ENCODE peak calls at places on chromosomes 1 and 21, in ten cellular contexts. D, M, O, R, S, I, N, Q, H and Z are unnamed samples. For H3K9me3, the result is how much of the 10 kb centered on the place peaks cover.

GRCh38 chr1:30610917-30611316 is 112.5 kb downstream of the MATN1 start:
- DNase-seq in O (no peak), H (no peak), I (no peak), S (no peak), R (no peak), N (no peak), Q (no peak), M (no peak), D (no peak), Z (no peak)

GRCh38 chr21:33025106-33025470 is 647 bp upstream of the OLIG2 start:
- DNase-seq in Q (no peak), H (no peak), N (no peak), M (no peak), R (no peak), I (no peak), S (no peak), O (no peak), D (no peak), Z (peak)

GRCh38 chr1:38773483-38773882 is 86.1 kb downstream of the RRAGC start:
- DNase-seq in I (no peak), M (no peak), O (no peak), D (no peak), S (no peak), R (no peak), N (no peak), H (no peak), Q (no peak), Z (no peak)

GRCh38 chr1:19209439-19209989 is 552 bp downstream of the UBR4 start:
- DNase-seq in M (peak), R (peak), S (no peak), I (peak), N (peak), H (peak), Q (peak), D (peak), O (no peak), Z (no peak)

GRCh38 chr21:42437786-42438185 is 34.1 kb downstream of the UBASH3A start:
- DNase-seq in Q (peak), N (no peak), I (peak), D (no peak), M (no peak), R (no peak), S (no peak), H (no peak), O (no peak), Z (no peak)

GRCh38 chr1:204837440-204838084 is 33.1 kb upstream of the NFASC start:
- DNase-seq in H (peak), O (no peak), R (peak), S (peak), M (no peak), I (no peak), Q (peak), N (no peak), D (peak), Z (no peak)

GRCh38 chr1:116133696-116134095 is 22.5 kb downstream of the MAB21L3 start:
- DNase-seq in D (no peak), H (no peak), R (no peak), M (no peak), N (no peak), Q (no peak), S (no peak), O (no peak), I (no peak), Z (no peak)

GRCh38 chr1:209375681-209376360 is 207.7 kb upstream of the CAMK1G start:
- DNase-seq in H (no peak), O (no peak), R (no peak), S (no peak), Q (peak), N (no peak), I (no peak), M (no peak), D (peak), Z (no peak)

DNA sequence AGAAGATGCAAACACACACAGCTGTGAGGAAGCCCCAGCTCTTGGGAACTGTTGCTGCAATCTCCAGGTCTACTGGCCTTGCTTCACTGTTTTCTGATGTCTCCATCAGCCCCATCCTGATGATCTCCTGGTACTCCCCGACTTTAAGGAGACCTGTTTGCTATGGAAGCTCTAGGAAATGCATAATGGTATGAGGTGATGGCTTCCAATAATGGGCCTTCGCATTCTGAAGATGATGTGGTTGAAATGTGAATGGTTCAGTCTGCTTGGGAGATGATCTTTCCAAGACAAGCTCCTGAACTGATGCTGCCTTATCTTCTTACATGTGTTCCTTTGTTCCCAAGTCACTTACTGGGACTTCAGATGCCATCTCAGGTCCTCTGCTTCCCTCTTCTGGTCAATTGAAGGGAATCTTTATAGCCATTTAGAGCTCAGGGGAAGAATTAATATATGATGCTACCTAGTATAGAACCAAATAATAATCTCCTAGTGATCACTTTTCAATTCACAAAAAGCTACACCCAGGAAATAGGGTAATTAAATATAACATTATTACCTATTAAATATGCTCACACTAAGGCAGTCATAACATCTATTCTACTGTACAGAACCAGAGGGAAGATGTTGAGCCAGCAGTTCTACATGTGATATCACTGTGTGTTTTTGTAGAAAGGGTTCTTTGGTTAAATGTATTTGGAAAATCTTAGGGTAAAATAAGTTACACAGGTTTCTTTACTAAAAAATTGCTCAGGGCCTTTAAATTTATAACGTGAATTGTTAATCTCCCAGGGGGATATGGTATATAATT is 73.9 kb upstream of the VTCN1 start:
- DNase-seq in N (peak), O (no peak), H (no peak), Q (peak), M (no peak), R (no peak), D (peak), I (no peak), S (no peak), Z (peak)
- H3K4me3 ChIP-seq in N (no peak), O (no peak), H (no peak), Q (no peak), M (no peak), R (no peak), D (no peak), I (no peak), S (no peak), Z (no peak)

GRCh38 chr1:156711011-156711817 is 5.8 kb upstream of the CRABP2 start:
- DNase-seq in Q (no peak), O (no peak), R (no peak), S (no peak), M (no peak), D (no peak), H (no peak), N (no peak), I (no peak), Z (peak)
- TF ChIP-seq CTCF in Q (no peak), O (no peak), R (no peak), S (no peak), M (no peak), D (no peak), H (no peak), N (no peak), I (no peak), Z (no peak)

DNA sequence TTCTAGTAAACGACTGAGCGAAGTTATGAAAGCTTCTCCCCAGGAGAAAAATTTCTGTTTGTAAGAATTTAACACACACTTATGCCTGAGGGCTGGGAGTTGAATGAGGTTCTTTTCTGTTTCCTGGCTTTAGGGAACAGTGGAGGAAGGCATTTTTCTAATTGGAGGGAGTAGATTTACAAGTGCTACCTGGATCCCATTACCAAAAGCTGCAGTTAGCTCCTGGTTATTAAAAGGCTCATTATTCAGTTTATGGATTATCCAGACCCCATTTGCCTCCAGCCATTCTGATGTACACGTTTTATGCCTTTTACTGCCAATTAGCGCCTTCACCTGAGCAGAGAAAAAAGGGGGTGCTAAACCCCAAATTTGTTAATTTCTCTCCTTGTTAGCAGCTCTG is 7.5 kb downstream of the ST6GALNAC3 start:
- DNase-seq in N (no peak), O (no peak), I (no peak), R (no peak), S (no peak), H (no peak), Q (no peak), D (no peak), M (no peak), Z (no peak)
- H3K9me3 ChIP-seq in N (under half), O (under half), I (under half), R (under half), S (under half), H (under half), Q (under half), D (under half), M (under half), Z (under half)

GRCh38 chr1:211355873-211356272 is 29.2 kb downstream of the TRAF5 start:
- DNase-seq in D (no peak), S (no peak), O (no peak), N (no peak), H (no peak), M (no peak), I (no peak), Q (no peak), R (no peak), Z (no peak)
- H3K4me3 ChIP-seq in D (no peak), S (no peak), O (no peak), N (no peak), H (no peak), M (no peak), I (no peak), Q (no peak), R (no peak), Z (no peak)

GRCh38 chr1:81597720-81598426 is 202.9 kb upstream of the ADGRL2 start:
- DNase-seq in N (no peak), S (no peak), M (no peak), D (no peak), H (no peak), R (no peak), I (no peak), O (no peak), Q (no peak), Z (no peak)
- TF ChIP-seq CTCF in N (no peak), S (no peak), M (no peak), D (no peak), H (no peak), R (no peak), I (no peak), O (no peak), Q (no peak), Z (no peak)

GRCh38 chr1:79186260-79186659 is 179.7 kb upstream of the ADGRL4 start:
- DNase-seq in I (no peak), Q (no peak), R (no peak), D (no peak), S (no peak), N (no peak), O (no peak), M (no peak), H (no peak), Z (no peak)

GRCh38 chr1:79193211-79194079 is 186.9 kb upstream of the ADGRL4 start:
- DNase-seq in I (no peak), O (no peak), D (peak), H (no peak), R (no peak), S (no peak), N (no peak), M (no peak), Q (peak), Z (no peak)

GRCh38 chr1:79190074-79190473 is 183.5 kb upstream of the ADGRL4 start:
- DNase-seq in Q (peak), M (no peak), O (no peak), N (no peak), D (no peak), I (no peak), S (no peak), R (no peak), H (no peak), Z (no peak)

DNA sequence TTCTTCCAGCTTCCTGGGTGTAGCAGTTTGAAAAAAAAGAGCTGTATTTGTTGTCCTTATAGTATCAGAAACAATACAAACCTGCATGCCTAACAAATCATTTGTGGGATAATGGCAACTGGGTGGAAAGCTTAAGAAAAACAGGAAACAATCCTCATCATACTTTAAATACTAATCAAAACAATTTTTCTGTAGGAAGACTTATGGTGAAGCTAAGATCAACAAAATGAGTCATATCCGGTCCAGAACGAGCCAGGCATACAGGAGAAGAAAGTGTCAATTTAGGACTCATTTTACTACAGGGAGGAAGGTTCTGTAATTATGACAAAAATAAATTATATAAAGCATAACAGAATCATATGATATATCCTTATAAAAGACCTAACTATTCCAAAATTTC is 181.8 kb upstream of the ADGRL4 start:
- DNase-seq in S (no peak), M (no peak), Q (peak), O (no peak), H (no peak), R (no peak), I (no peak), D (no peak), N (no peak), Z (no peak)
- H3K9me3 ChIP-seq in S (under half), M (under half), Q (under half), O (under half), H (under half), R (under half), I (under half), D (under half), N (under half), Z (under half)

GRCh38 chr1:41436281-41437010 is 48.0 kb downstream of the EDN2 start:
- DNase-seq in H (no peak), R (no peak), N (no peak), I (no peak), S (no peak), M (no peak), Q (no peak), O (no peak), D (no peak), Z (no peak)
- H3K4me3 ChIP-seq in H (no peak), R (no peak), N (no peak), I (no peak), S (no peak), M (no peak), Q (no peak), O (no peak), D (no peak), Z (no peak)